ENCODE peak calls at places on chromosomes 3 and 15, in five cellular contexts. C is foreskin melanocyte, J is DMS153, O is MV-4-11, H is 8988T. W is an unnamed sample.

GRCh38 chr15:39115379-39116057 is 465.4 kb upstream of the THBS1 start:
- DNase-seq in C (peak; percentile 53), J (no peak), O (no peak), H (no peak), W (no peak)

GRCh38 chr3:13574798-13575451 is 26.0 kb downstream of the FBLN2 start:
- DNase-seq in C (no peak), J (no peak), O (no peak), H (no peak), W (no peak)

GRCh38 chr3:52934626-52935530 is 37.5 kb upstream of the STIMATE start:
- DNase-seq in C (peak; percentile 30), J (no peak), O (peak; percentile 30), H (no peak), W (peak; percentile 10)

GRCh38 chr3:142998439-142998838 is 2.9 kb upstream of the U2SURP start:
- DNase-seq in C (no peak), J (no peak), O (no peak), H (no peak), W (no peak)

GRCh38 chr15:71658827-71659729 is 151.3 kb upstream of the NR2E3 start:
- DNase-seq in C (peak; percentile 37), J (no peak), O (no peak), H (no peak), W (no peak)

GRCh38 chr15:68335655-68336054 is 58.1 kb downstream of the FEM1B start:
- DNase-seq in C (no peak), J (no peak), O (no peak), H (no peak), W (no peak)

GRCh38 chr15:92879949-92880725 is 20.0 kb upstream of the CHD2 start:
- DNase-seq in C (no peak), J (no peak), O (no peak), H (no peak), W (no peak)

GRCh38 chr3:160097478-160097877 is 108.8 kb downstream of the IL12A start:
- DNase-seq in C (no peak), J (no peak), O (no peak), H (no peak), W (no peak)

GRCh38 chr3:102926618-102927017 is 491.8 kb downstream of the ZPLD1 start:
- DNase-seq in C (no peak), J (no peak), O (no peak), H (no peak), W (no peak)

GRCh38 chr3:67662733-67663132 is 8.3 kb upstream of the SUCLG2 start:
- DNase-seq in C (no peak), J (no peak), O (no peak), H (no peak), W (no peak)

GRCh38 chr15:88331291-88331690 is 74.8 kb upstream of the NTRK3 start:
- DNase-seq in C (peak; percentile 28), J (no peak), O (peak; percentile 6), H (peak; percentile 40), W (peak; percentile 73)

GRCh38 chr15:46751303-46751702 is 966.0 kb upstream of the SEMA6D start:
- DNase-seq in C (no peak), J (no peak), O (no peak), H (no peak), W (no peak)

GRCh38 chr15:59199775-59200465 is 6.7 kb upstream of the LDHAL6B start:
- DNase-seq in C (peak; percentile 77), J (no peak), O (no peak), H (no peak), W (no peak)

GRCh38 chr15:94576889-94577533 is 345.6 kb downstream of the MCTP2 start:
- DNase-seq in C (peak; percentile 25), J (no peak), O (peak; percentile 3), H (peak; percentile 11), W (no peak)

GRCh38 chr15:59587085-59587826 is 24.3 kb upstream of the GCNT3 start:
- DNase-seq in C (no peak), J (peak; percentile 94), O (no peak), H (no peak), W (no peak)

GRCh38 chr3:188468672-188469071 is 314.7 kb downstream of the LPP start:
- DNase-seq in C (peak; percentile 14), J (peak; percentile 50), O (no peak), H (no peak), W (no peak)

GRCh38 chr3:179710079-179710478 is 57.2 kb downstream of the USP13 start:
- DNase-seq in C (no peak), J (no peak), O (no peak), H (no peak), W (no peak)

W was measured in HuH-7.5.